ENCODE peak calls at places on chromosome X, in eight cellular contexts. One of them, this sample, is unnamed. For H3K4me1, the result is how much of the 10 kb centered on the place peaks cover.

GRCh38 chrX:7448123-7448522 is 300.2 kb upstream of the PUDP start:
- DNase-seq in thoracic aorta: no peak
- DNase-seq in stomach: no peak
- DNase-seq in left ventricle myocardium inferior: no peak
- DNase-seq in spleen: no peak
- DNase-seq in neural progenitor cell: no peak
- DNase-seq in osteoblast: no peak
- DNase-seq in psoas muscle: no peak
- DNase-seq in this sample: no peak

GRCh38 chrX:17377047-17377692 is 2.2 kb downstream of the NHS start:
- DNase-seq in thoracic aorta: no peak
- DNase-seq in stomach: peak
- DNase-seq in left ventricle myocardium inferior: peak
- DNase-seq in spleen: no peak
- DNase-seq in neural progenitor cell: peak
- DNase-seq in osteoblast: peak
- DNase-seq in psoas muscle: peak
- DNase-seq in this sample: peak

GRCh38 chrX:133151320-133151719 is 54.4 kb upstream of the USP26 start:
- DNase-seq in thoracic aorta: no peak
- DNase-seq in stomach: no peak
- DNase-seq in left ventricle myocardium inferior: no peak
- DNase-seq in spleen: no peak
- DNase-seq in neural progenitor cell: no peak
- DNase-seq in osteoblast: no peak
- DNase-seq in psoas muscle: no peak
- DNase-seq in this sample: peak

GRCh38 chrX:283115-283845 is 2.1 kb downstream of the PLCXD1 start:
- DNase-seq in thoracic aorta: peak
- DNase-seq in stomach: peak
- DNase-seq in left ventricle myocardium inferior: peak
- DNase-seq in spleen: peak
- DNase-seq in neural progenitor cell: peak
- DNase-seq in osteoblast: peak
- DNase-seq in psoas muscle: peak
- DNase-seq in this sample: peak

GRCh38 chrX:32966956-32967355 is 244.4 kb downstream of the DMD start:
- DNase-seq in thoracic aorta: no peak
- DNase-seq in stomach: no peak
- DNase-seq in left ventricle myocardium inferior: no peak
- DNase-seq in spleen: no peak
- DNase-seq in neural progenitor cell: no peak
- DNase-seq in osteoblast: no peak
- DNase-seq in psoas muscle: no peak
- DNase-seq in this sample: no peak

GRCh38 chrX:47749185-47749967 is 87.3 kb upstream of the ZNF81 start:
- DNase-seq in thoracic aorta: no peak
- DNase-seq in stomach: no peak
- DNase-seq in left ventricle myocardium inferior: no peak
- DNase-seq in spleen: no peak
- DNase-seq in neural progenitor cell: no peak
- DNase-seq in osteoblast: no peak
- DNase-seq in psoas muscle: no peak
- DNase-seq in this sample: no peak

GRCh38 chrX:133191739-133192039 is 26.5 kb downstream of the TFDP3 start:
- DNase-seq in thoracic aorta: no peak
- DNase-seq in stomach: no peak
- DNase-seq in left ventricle myocardium inferior: no peak
- DNase-seq in spleen: no peak
- DNase-seq in neural progenitor cell: no peak
- DNase-seq in osteoblast: no peak
- DNase-seq in psoas muscle: no peak
- DNase-seq in this sample: no peak

GRCh38 chrX:153460826-153461225 is 9.6 kb downstream of the HAUS7 start:
- DNase-seq in thoracic aorta: no peak
- DNase-seq in stomach: peak
- DNase-seq in left ventricle myocardium inferior: no peak
- DNase-seq in spleen: peak
- DNase-seq in neural progenitor cell: peak
- DNase-seq in osteoblast: peak
- DNase-seq in psoas muscle: peak
- DNase-seq in this sample: peak

GRCh38 chrX:25968920-25969319 is 169.2 kb upstream of the MAGEB18 start:
- DNase-seq in thoracic aorta: no peak
- DNase-seq in stomach: no peak
- DNase-seq in left ventricle myocardium inferior: no peak
- DNase-seq in spleen: no peak
- DNase-seq in neural progenitor cell: peak
- DNase-seq in osteoblast: no peak
- DNase-seq in psoas muscle: no peak
- DNase-seq in this sample: peak

GRCh38 chrX:17414839-17415238 is 39.8 kb downstream of the NHS start:
- DNase-seq in thoracic aorta: no peak
- DNase-seq in stomach: peak
- DNase-seq in left ventricle myocardium inferior: peak
- DNase-seq in spleen: no peak
- DNase-seq in neural progenitor cell: peak
- DNase-seq in osteoblast: no peak
- DNase-seq in psoas muscle: no peak
- DNase-seq in this sample: no peak

GRCh38 chrX:50644496-50644895 is 169.5 kb downstream of the SHROOM4 start:
- DNase-seq in thoracic aorta: no peak
- DNase-seq in stomach: no peak
- DNase-seq in left ventricle myocardium inferior: no peak
- DNase-seq in spleen: no peak
- DNase-seq in neural progenitor cell: no peak
- DNase-seq in osteoblast: peak
- DNase-seq in psoas muscle: no peak
- DNase-seq in this sample: no peak

GRCh38 chrX:107935664-107936433 is 46.3 kb downstream of the TEX13B start:
- DNase-seq in thoracic aorta: no peak
- DNase-seq in stomach: no peak
- DNase-seq in left ventricle myocardium inferior: no peak
- DNase-seq in spleen: no peak
- DNase-seq in neural progenitor cell: peak
- DNase-seq in osteoblast: peak
- DNase-seq in psoas muscle: no peak
- DNase-seq in this sample: no peak

GRCh38 chrX:148443216-148443615 is 57.2 kb upstream of the AFF2 start:
- DNase-seq in thoracic aorta: no peak
- DNase-seq in stomach: no peak
- DNase-seq in left ventricle myocardium inferior: no peak
- DNase-seq in spleen: no peak
- DNase-seq in neural progenitor cell: no peak
- DNase-seq in osteoblast: no peak
- DNase-seq in psoas muscle: no peak
- DNase-seq in this sample: no peak

DNA sequence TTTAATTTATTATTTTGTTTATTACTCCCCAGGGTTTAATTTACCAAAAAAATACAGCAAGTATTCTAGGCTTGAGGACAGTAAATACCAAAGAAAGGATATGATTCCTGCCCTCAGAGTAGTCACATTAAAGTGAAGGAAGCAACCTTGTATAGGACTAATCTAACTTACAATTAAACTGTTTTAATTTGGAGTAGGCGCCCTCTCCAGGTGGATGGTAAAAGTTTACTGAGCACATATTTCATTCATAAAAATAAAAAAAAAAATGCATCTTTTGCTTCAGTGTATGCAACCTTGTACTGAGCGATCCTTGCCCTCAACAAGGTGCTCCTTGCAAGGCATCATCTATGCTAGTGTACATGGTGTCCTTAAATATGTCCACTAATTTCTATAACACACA is 72.0 kb upstream of the MAGEB16 start:
- DNase-seq in thoracic aorta: no peak
- DNase-seq in stomach: no peak
- DNase-seq in left ventricle myocardium inferior: no peak
- DNase-seq in spleen: no peak
- DNase-seq in neural progenitor cell: no peak
- DNase-seq in osteoblast: no peak
- DNase-seq in psoas muscle: no peak
- DNase-seq in this sample: no peak
- TF ChIP-seq CTCF in thoracic aorta: no peak
- TF ChIP-seq CTCF in stomach: no peak
- TF ChIP-seq CTCF in left ventricle myocardium inferior: no peak
- TF ChIP-seq CTCF in spleen: no peak
- TF ChIP-seq CTCF in neural progenitor cell: peak
- TF ChIP-seq CTCF in osteoblast: no peak
- TF ChIP-seq CTCF in psoas muscle: no peak
- TF ChIP-seq CTCF in this sample: no peak

GRCh38 chrX:154797006-154797405 is 8.3 kb downstream of the MPP1 start:
- DNase-seq in thoracic aorta: no peak
- DNase-seq in stomach: no peak
- DNase-seq in left ventricle myocardium inferior: no peak
- DNase-seq in spleen: no peak
- DNase-seq in neural progenitor cell: no peak
- DNase-seq in osteoblast: no peak
- DNase-seq in psoas muscle: no peak
- DNase-seq in this sample: no peak

GRCh38 chrX:154802838-154803410 is 2.4 kb downstream of the MPP1 start:
- DNase-seq in thoracic aorta: no peak
- DNase-seq in stomach: no peak
- DNase-seq in left ventricle myocardium inferior: no peak
- DNase-seq in spleen: no peak
- DNase-seq in neural progenitor cell: no peak
- DNase-seq in osteoblast: no peak
- DNase-seq in psoas muscle: no peak
- DNase-seq in this sample: no peak

GRCh38 chrX:154800508-154801207 is 4.6 kb downstream of the MPP1 start:
- DNase-seq in thoracic aorta: no peak
- DNase-seq in stomach: no peak
- DNase-seq in left ventricle myocardium inferior: no peak
- DNase-seq in spleen: no peak
- DNase-seq in neural progenitor cell: no peak
- DNase-seq in osteoblast: no peak
- DNase-seq in psoas muscle: no peak
- DNase-seq in this sample: no peak

GRCh38 chrX:154804564-154804956 is 725 bp downstream of the MPP1 start:
- DNase-seq in thoracic aorta: no peak
- DNase-seq in stomach: no peak
- DNase-seq in left ventricle myocardium inferior: no peak
- DNase-seq in spleen: no peak
- DNase-seq in neural progenitor cell: no peak
- DNase-seq in osteoblast: no peak
- DNase-seq in psoas muscle: no peak
- DNase-seq in this sample: no peak

DNA sequence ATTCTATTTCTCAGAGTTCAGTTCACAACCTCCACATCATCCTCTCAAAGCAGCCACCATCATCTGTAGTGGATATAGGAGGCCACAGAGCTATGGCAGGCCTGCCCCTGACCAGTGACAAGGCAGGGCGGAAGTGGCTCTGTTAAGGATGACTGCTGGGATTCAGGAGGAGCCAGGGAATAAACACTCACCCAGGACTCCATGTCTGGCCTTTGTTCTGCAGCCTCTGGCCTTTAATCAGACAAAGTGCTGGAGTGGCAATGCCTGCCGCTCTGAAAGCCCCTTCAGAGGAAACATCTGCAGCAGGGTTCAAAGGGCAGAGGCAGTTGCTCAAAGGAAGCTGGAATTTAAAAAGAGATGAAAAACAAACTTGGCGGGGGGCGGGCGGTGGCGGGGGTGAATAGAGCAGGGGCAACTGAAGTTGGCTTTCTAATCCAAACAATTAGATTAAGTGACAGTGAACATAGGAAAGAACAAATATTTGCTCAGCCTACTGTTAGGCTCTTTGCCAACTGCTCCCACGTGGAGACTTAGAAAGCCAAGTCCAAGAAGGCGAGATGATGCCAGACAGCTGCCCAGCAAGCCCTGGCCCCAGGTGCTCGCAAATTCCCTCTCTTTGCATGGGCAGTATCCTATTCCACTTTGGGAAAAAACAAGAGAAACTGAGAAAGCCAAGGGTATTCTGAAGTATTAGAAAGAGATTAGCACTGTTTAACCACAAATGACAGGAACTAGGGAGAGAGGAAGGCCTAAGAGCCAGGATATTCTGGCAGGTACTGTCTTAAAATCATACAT is 5.5 kb downstream of the MPP1 start:
- DNase-seq in thoracic aorta: no peak
- DNase-seq in stomach: peak
- DNase-seq in left ventricle myocardium inferior: no peak
- DNase-seq in spleen: no peak
- DNase-seq in neural progenitor cell: peak
- DNase-seq in osteoblast: peak
- DNase-seq in psoas muscle: no peak
- DNase-seq in this sample: peak
- H3K4me1 ChIP-seq in thoracic aorta: under half
- H3K4me1 ChIP-seq in stomach: under half
- H3K4me1 ChIP-seq in left ventricle myocardium inferior: under half
- H3K4me1 ChIP-seq in spleen: under half
- H3K4me1 ChIP-seq in neural progenitor cell: under half
- H3K4me1 ChIP-seq in osteoblast: under half
- H3K4me1 ChIP-seq in psoas muscle: under half
- H3K4me1 ChIP-seq in this sample: under half

DNA sequence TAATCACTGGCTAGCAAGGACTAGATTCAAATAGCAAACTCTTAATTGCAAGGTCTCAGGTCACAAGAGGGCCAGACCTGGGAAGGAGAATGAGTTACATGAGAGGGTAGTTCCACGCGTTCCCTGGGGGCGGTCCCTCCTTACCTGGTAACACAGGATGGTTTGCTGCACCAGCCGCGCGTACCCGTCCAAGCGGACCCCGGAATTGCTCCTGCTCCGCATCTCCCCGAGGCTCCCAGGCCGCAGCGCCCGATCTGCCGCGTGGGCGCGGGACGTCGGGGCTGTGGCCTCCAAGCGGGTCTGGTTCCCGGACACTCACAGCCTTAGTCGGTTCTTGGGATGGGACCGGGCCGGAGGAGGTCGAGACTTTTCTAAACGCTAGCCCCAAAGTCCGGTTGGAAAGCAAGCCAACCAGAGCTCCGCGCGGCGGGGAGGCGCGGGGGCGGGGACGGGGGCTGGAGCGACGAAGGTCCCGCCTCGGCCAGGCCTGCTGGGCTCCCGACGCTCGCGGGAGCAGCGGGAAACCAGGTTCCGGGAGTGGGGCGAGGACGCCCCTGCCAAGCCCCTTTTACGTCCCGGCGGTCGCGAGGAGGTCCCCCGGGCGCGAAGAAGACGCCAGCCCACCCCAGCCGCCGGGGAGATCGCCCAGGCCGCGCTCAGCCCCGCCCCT is at the start of gene PHKA2:
- DNase-seq in thoracic aorta: peak
- DNase-seq in stomach: peak
- DNase-seq in left ventricle myocardium inferior: peak
- DNase-seq in spleen: no peak
- DNase-seq in neural progenitor cell: no peak
- DNase-seq in osteoblast: peak
- DNase-seq in psoas muscle: peak
- DNase-seq in this sample: peak
- H3K4me3 ChIP-seq in thoracic aorta: peak
- H3K4me3 ChIP-seq in stomach: peak
- H3K4me3 ChIP-seq in left ventricle myocardium inferior: peak
- H3K4me3 ChIP-seq in spleen: peak
- H3K4me3 ChIP-seq in neural progenitor cell: peak
- H3K4me3 ChIP-seq in osteoblast: peak
- H3K4me3 ChIP-seq in psoas muscle: peak
- H3K4me3 ChIP-seq in this sample: peak

DNA sequence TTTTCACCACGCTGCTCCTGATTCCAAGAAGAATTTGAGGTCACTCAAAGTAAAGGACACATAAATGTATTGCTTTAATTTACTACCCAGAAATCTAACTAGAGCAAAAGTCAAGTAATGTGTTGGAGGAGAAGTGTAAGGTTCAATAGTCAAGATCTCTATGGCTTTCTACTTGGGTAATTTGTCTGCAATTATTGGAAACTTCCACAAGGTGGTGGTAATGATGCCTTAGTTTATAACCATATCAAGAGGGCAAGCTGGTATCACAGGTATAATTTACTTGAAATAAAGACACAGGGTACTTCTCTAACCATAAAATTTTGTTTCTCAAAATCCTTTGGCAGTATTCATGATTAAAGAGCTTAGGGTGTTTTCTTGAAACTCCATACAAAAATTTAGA is 10.2 kb upstream of the GRIA3 start:
- DNase-seq in thoracic aorta: no peak
- DNase-seq in stomach: no peak
- DNase-seq in left ventricle myocardium inferior: no peak
- DNase-seq in spleen: no peak
- DNase-seq in neural progenitor cell: peak
- DNase-seq in osteoblast: no peak
- DNase-seq in psoas muscle: no peak
- DNase-seq in this sample: no peak
- TF ChIP-seq CTCF in thoracic aorta: no peak
- TF ChIP-seq CTCF in stomach: no peak
- TF ChIP-seq CTCF in left ventricle myocardium inferior: no peak
- TF ChIP-seq CTCF in spleen: no peak
- TF ChIP-seq CTCF in neural progenitor cell: peak
- TF ChIP-seq CTCF in osteoblast: peak
- TF ChIP-seq CTCF in psoas muscle: no peak
- TF ChIP-seq CTCF in this sample: no peak